ENCODE peak calls at places on chromosomes 5 and 9, in seven cellular contexts. One of them, this sample, is unnamed.

GRCh38 chr5:36606437-36607113 is at the start of gene SLC1A3:
- DNase-seq in T-helper 9 cell: no peak
- DNase-seq in ACHN: peak
- DNase-seq in EH: peak
- DNase-seq in H9: peak
- DNase-seq in activated naive CD4-positive, alpha-beta T cell treated with Interleukin-2 at 50 U/mL for 16 hours: peak
- DNase-seq in smooth muscle cell of the brain vasculature: peak
- DNase-seq in this sample: peak

GRCh38 chr5:142106061-142106460 is 2.5 kb upstream of the NDFIP1 start:
- DNase-seq in smooth muscle cell of the brain vasculature: no peak
- DNase-seq in H9: no peak
- DNase-seq in T-helper 9 cell: no peak
- DNase-seq in activated naive CD4-positive, alpha-beta T cell treated with Interleukin-2 at 50 U/mL for 16 hours: no peak
- DNase-seq in EH: peak
- DNase-seq in ACHN: no peak
- DNase-seq in this sample: no peak

GRCh38 chr5:121691478-121691877 is 160.2 kb upstream of the FTMT start:
- DNase-seq in ACHN: no peak
- DNase-seq in activated naive CD4-positive, alpha-beta T cell treated with Interleukin-2 at 50 U/mL for 16 hours: no peak
- DNase-seq in EH: no peak
- DNase-seq in H9: no peak
- DNase-seq in T-helper 9 cell: no peak
- DNase-seq in smooth muscle cell of the brain vasculature: no peak
- DNase-seq in this sample: no peak

GRCh38 chr5:124871299-124871698 is 124.9 kb upstream of the ZNF608 start:
- DNase-seq in smooth muscle cell of the brain vasculature: no peak
- DNase-seq in H9: no peak
- DNase-seq in T-helper 9 cell: no peak
- DNase-seq in ACHN: no peak
- DNase-seq in activated naive CD4-positive, alpha-beta T cell treated with Interleukin-2 at 50 U/mL for 16 hours: no peak
- DNase-seq in EH: peak
- DNase-seq in this sample: no peak

GRCh38 chr9:124890179-124890578 is 28.2 kb downstream of the ARPC5L start:
- DNase-seq in smooth muscle cell of the brain vasculature: no peak
- DNase-seq in EH: no peak
- DNase-seq in ACHN: no peak
- DNase-seq in H9: no peak
- DNase-seq in activated naive CD4-positive, alpha-beta T cell treated with Interleukin-2 at 50 U/mL for 16 hours: no peak
- DNase-seq in T-helper 9 cell: no peak
- DNase-seq in this sample: no peak

GRCh38 chr5:81232449-81233079 is 558 bp upstream of the CKMT2 start:
- DNase-seq in activated naive CD4-positive, alpha-beta T cell treated with Interleukin-2 at 50 U/mL for 16 hours: no peak
- DNase-seq in H9: peak
- DNase-seq in smooth muscle cell of the brain vasculature: no peak
- DNase-seq in EH: peak
- DNase-seq in T-helper 9 cell: no peak
- DNase-seq in ACHN: no peak
- DNase-seq in this sample: no peak

GRCh38 chr9:69571032-69571431 is 101.1 kb downstream of the APBA1 start:
- DNase-seq in ACHN: no peak
- DNase-seq in T-helper 9 cell: no peak
- DNase-seq in EH: peak
- DNase-seq in smooth muscle cell of the brain vasculature: no peak
- DNase-seq in activated naive CD4-positive, alpha-beta T cell treated with Interleukin-2 at 50 U/mL for 16 hours: no peak
- DNase-seq in H9: no peak
- DNase-seq in this sample: no peak

GRCh38 chr5:68730220-68731010 is 363.4 kb upstream of the SLC30A5 start:
- DNase-seq in T-helper 9 cell: no peak
- DNase-seq in ACHN: peak
- DNase-seq in EH: peak
- DNase-seq in smooth muscle cell of the brain vasculature: peak
- DNase-seq in activated naive CD4-positive, alpha-beta T cell treated with Interleukin-2 at 50 U/mL for 16 hours: no peak
- DNase-seq in H9: no peak
- DNase-seq in this sample: peak

GRCh38 chr5:40046792-40047191 is 622.0 kb upstream of the DAB2 start:
- DNase-seq in smooth muscle cell of the brain vasculature: no peak
- DNase-seq in activated naive CD4-positive, alpha-beta T cell treated with Interleukin-2 at 50 U/mL for 16 hours: no peak
- DNase-seq in T-helper 9 cell: no peak
- DNase-seq in ACHN: no peak
- DNase-seq in H9: no peak
- DNase-seq in EH: peak
- DNase-seq in this sample: no peak

GRCh38 chr5:156764149-156764548 is 85.9 kb upstream of the PPP1R2B start:
- DNase-seq in T-helper 9 cell: no peak
- DNase-seq in H9: no peak
- DNase-seq in smooth muscle cell of the brain vasculature: no peak
- DNase-seq in EH: no peak
- DNase-seq in activated naive CD4-positive, alpha-beta T cell treated with Interleukin-2 at 50 U/mL for 16 hours: no peak
- DNase-seq in ACHN: no peak
- DNase-seq in this sample: no peak

GRCh38 chr5:87562068-87562467 is 149.3 kb upstream of the CCNH start:
- DNase-seq in ACHN: no peak
- DNase-seq in smooth muscle cell of the brain vasculature: no peak
- DNase-seq in H9: no peak
- DNase-seq in activated naive CD4-positive, alpha-beta T cell treated with Interleukin-2 at 50 U/mL for 16 hours: no peak
- DNase-seq in T-helper 9 cell: no peak
- DNase-seq in EH: no peak
- DNase-seq in this sample: no peak

GRCh38 chr9:96495341-96495740 is 45.4 kb downstream of the HABP4 start:
- DNase-seq in ACHN: no peak
- DNase-seq in EH: peak
- DNase-seq in smooth muscle cell of the brain vasculature: no peak
- DNase-seq in activated naive CD4-positive, alpha-beta T cell treated with Interleukin-2 at 50 U/mL for 16 hours: no peak
- DNase-seq in H9: no peak
- DNase-seq in T-helper 9 cell: no peak
- DNase-seq in this sample: no peak

GRCh38 chr5:6143523-6143922 is 234.8 kb downstream of the MED10 start:
- DNase-seq in EH: no peak
- DNase-seq in ACHN: no peak
- DNase-seq in H9: peak
- DNase-seq in T-helper 9 cell: no peak
- DNase-seq in smooth muscle cell of the brain vasculature: no peak
- DNase-seq in activated naive CD4-positive, alpha-beta T cell treated with Interleukin-2 at 50 U/mL for 16 hours: no peak
- DNase-seq in this sample: no peak

GRCh38 chr5:136809382-136809781 is 444.0 kb upstream of the TRPC7 start:
- DNase-seq in activated naive CD4-positive, alpha-beta T cell treated with Interleukin-2 at 50 U/mL for 16 hours: no peak
- DNase-seq in smooth muscle cell of the brain vasculature: no peak
- DNase-seq in H9: no peak
- DNase-seq in T-helper 9 cell: no peak
- DNase-seq in EH: peak
- DNase-seq in ACHN: no peak
- DNase-seq in this sample: no peak

GRCh38 chr5:73911761-73912393 is 285.9 kb downstream of the ARHGEF28 start:
- DNase-seq in EH: peak
- DNase-seq in activated naive CD4-positive, alpha-beta T cell treated with Interleukin-2 at 50 U/mL for 16 hours: no peak
- DNase-seq in ACHN: no peak
- DNase-seq in H9: no peak
- DNase-seq in smooth muscle cell of the brain vasculature: no peak
- DNase-seq in T-helper 9 cell: no peak
- DNase-seq in this sample: no peak

GRCh38 chr9:1954238-1954637 is 60.9 kb upstream of the SMARCA2 start:
- DNase-seq in activated naive CD4-positive, alpha-beta T cell treated with Interleukin-2 at 50 U/mL for 16 hours: no peak
- DNase-seq in H9: no peak
- DNase-seq in smooth muscle cell of the brain vasculature: no peak
- DNase-seq in EH: no peak
- DNase-seq in T-helper 9 cell: no peak
- DNase-seq in ACHN: no peak
- DNase-seq in this sample: no peak

GRCh38 chr5:159286420-159287035 is 23.4 kb downstream of the UBLCP1 start:
- DNase-seq in H9: no peak
- DNase-seq in ACHN: peak
- DNase-seq in EH: peak
- DNase-seq in T-helper 9 cell: no peak
- DNase-seq in activated naive CD4-positive, alpha-beta T cell treated with Interleukin-2 at 50 U/mL for 16 hours: no peak
- DNase-seq in smooth muscle cell of the brain vasculature: no peak
- DNase-seq in this sample: no peak

GRCh38 chr5:134267366-134268018 is 41.6 kb upstream of the PPP2CA start:
- DNase-seq in ACHN: peak
- DNase-seq in H9: no peak
- DNase-seq in smooth muscle cell of the brain vasculature: no peak
- DNase-seq in T-helper 9 cell: no peak
- DNase-seq in EH: peak
- DNase-seq in activated naive CD4-positive, alpha-beta T cell treated with Interleukin-2 at 50 U/mL for 16 hours: no peak
- DNase-seq in this sample: no peak

GRCh38 chr9:130939405-130939941 is 426 bp upstream of the FIBCD1 start:
- DNase-seq in ACHN: no peak
- DNase-seq in EH: no peak
- DNase-seq in T-helper 9 cell: no peak
- DNase-seq in activated naive CD4-positive, alpha-beta T cell treated with Interleukin-2 at 50 U/mL for 16 hours: no peak
- DNase-seq in smooth muscle cell of the brain vasculature: no peak
- DNase-seq in H9: peak
- DNase-seq in this sample: no peak

GRCh38 chr9:91949293-91949945 is 609 bp downstream of the ROR2 start:
- DNase-seq in ACHN: no peak
- DNase-seq in EH: peak
- DNase-seq in activated naive CD4-positive, alpha-beta T cell treated with Interleukin-2 at 50 U/mL for 16 hours: no peak
- DNase-seq in T-helper 9 cell: no peak
- DNase-seq in smooth muscle cell of the brain vasculature: no peak
- DNase-seq in H9: peak
- DNase-seq in this sample: peak

GRCh38 chr5:39547548-39548154 is 122.9 kb upstream of the DAB2 start:
- DNase-seq in smooth muscle cell of the brain vasculature: peak
- DNase-seq in ACHN: peak
- DNase-seq in T-helper 9 cell: no peak
- DNase-seq in EH: peak
- DNase-seq in activated naive CD4-positive, alpha-beta T cell treated with Interleukin-2 at 50 U/mL for 16 hours: no peak
- DNase-seq in H9: no peak
- DNase-seq in this sample: no peak

GRCh38 chr5:141519605-141520288 is 30.9 kb downstream of the PCDHGC5 start:
- DNase-seq in activated naive CD4-positive, alpha-beta T cell treated with Interleukin-2 at 50 U/mL for 16 hours: no peak
- DNase-seq in T-helper 9 cell: no peak
- DNase-seq in smooth muscle cell of the brain vasculature: no peak
- DNase-seq in EH: no peak
- DNase-seq in H9: no peak
- DNase-seq in ACHN: no peak
- DNase-seq in this sample: no peak

GRCh38 chr5:56822961-56823360 is 7.6 kb downstream of the MAP3K1 start:
- DNase-seq in ACHN: no peak
- DNase-seq in activated naive CD4-positive, alpha-beta T cell treated with Interleukin-2 at 50 U/mL for 16 hours: no peak
- DNase-seq in H9: no peak
- DNase-seq in T-helper 9 cell: no peak
- DNase-seq in EH: no peak
- DNase-seq in smooth muscle cell of the brain vasculature: no peak
- DNase-seq in this sample: no peak